ENCODE peak calls at places on chromosomes 13 and 19, in four cellular contexts. D, N, X and V are unnamed samples.

GRCh38 chr13:21012841-21013681 is 48.3 kb downstream of the LATS2 start:
- DNase-seq in D (no peak), N (no peak), X (no peak), V (no peak)

GRCh38 chr13:73428137-73428536 is 369.3 kb downstream of the KLF5 start:
- DNase-seq in D (peak; percentile 81), N (no peak), X (peak; percentile 47), V (peak; percentile 84)

GRCh38 chr19:17647071-17648020 is 40.8 kb downstream of the UNC13A start:
- DNase-seq in D (no peak), N (no peak), X (no peak), V (no peak)

GRCh38 chr19:8332976-8333770 is 9.9 kb downstream of the KANK3 start:
- DNase-seq in D (no peak), N (no peak), X (no peak), V (no peak)

GRCh38 chr19:5302396-5302795 is 38.2 kb downstream of the PTPRS start:
- DNase-seq in D (no peak), N (no peak), X (no peak), V (no peak)

GRCh38 chr19:38361633-38362075 is 12.7 kb upstream of the PSMD8 start:
- DNase-seq in D (peak; percentile 73), N (peak; percentile 66), X (peak; percentile 55), V (peak; percentile 41)

GRCh38 chr13:112618501-112618900 is 30.5 kb upstream of the TUBGCP3 start:
- DNase-seq in D (no peak), N (no peak), X (no peak), V (no peak)

GRCh38 chr19:35346193-35347052 is 1.3 kb upstream of the FFAR1 start:
- DNase-seq in D (no peak), N (peak; percentile 16), X (no peak), V (no peak)

GRCh38 chr19:51158474-51159129 is 16.5 kb downstream of the SIGLEC7 start:
- DNase-seq in D (peak; percentile 36), N (peak; percentile 42), X (no peak), V (peak; percentile 30)

GRCh38 chr13:50222569-50223332 is 207.5 kb downstream of the KCNRG start:
- DNase-seq in D (no peak), N (no peak), X (peak; percentile 35), V (no peak)

GRCh38 chr13:97199451-97199850 is 22.7 kb upstream of the MBNL2 start:
- DNase-seq in D (no peak), N (no peak), X (peak; percentile 88), V (no peak)

GRCh38 chr13:41311607-41312500 is 787 bp downstream of the NAA16 start:
- DNase-seq in D (no peak), N (peak; percentile 7), X (peak; percentile 21), V (no peak)

GRCh38 chr19:34173145-34173956 is 1.0 kb downstream of the LSM14A start:
- DNase-seq in D (no peak), N (peak; percentile 82), X (peak; percentile 95), V (no peak)

GRCh38 chr13:37526710-37527446 is 71.7 kb downstream of the POSTN start:
- DNase-seq in D (no peak), N (no peak), X (no peak), V (no peak)

GRCh38 chr19:18437481-18438330 is at the start of gene ISYNA1:
- DNase-seq in D (no peak), N (peak; percentile 14), X (no peak), V (no peak)

GRCh38 chr13:95160112-95160906 is 140.9 kb downstream of the ABCC4 start:
- DNase-seq in D (no peak), N (peak; percentile 91), X (no peak), V (no peak)

GRCh38 chr19:4976412-4977298 is 7.7 kb downstream of the KDM4B start:
- DNase-seq in D (no peak), N (peak; percentile 53), X (peak; percentile 84), V (peak; percentile 69)

GRCh38 chr13:104422668-104423067 is 1356.5 kb upstream of the SLC10A2 start:
- DNase-seq in D (no peak), N (no peak), X (no peak), V (no peak)

GRCh38 chr19:19032420-19033175 is 719 bp downstream of the SUGP2 start:
- DNase-seq in D (peak; percentile 84), N (peak; percentile 80), X (peak; percentile 82), V (no peak)

GRCh38 chr13:113565526-113566226 is 18.9 kb upstream of the TFDP1 start:
- DNase-seq in D (no peak), N (no peak), X (no peak), V (no peak)

GRCh38 chr19:51439021-51439465 is 19.2 kb downstream of the SIGLEC8 start:
- DNase-seq in D (no peak), N (peak; percentile 14), X (no peak), V (no peak)

GRCh38 chr13:21075303-21076264 is 14.2 kb upstream of the LATS2 start:
- DNase-seq in D (no peak), N (no peak), X (no peak), V (no peak)

GRCh38 chr13:85148009-85148408 is 651.2 kb downstream of the SLITRK6 start:
- DNase-seq in D (no peak), N (peak; percentile 1), X (no peak), V (no peak)

GRCh38 chr19:39133431-39134270 is 8.1 kb downstream of the PAK4 start:
- DNase-seq in D (no peak), N (no peak), X (peak; percentile 53), V (no peak)

GRCh38 chr13:37929308-37929707 is 59.7 kb upstream of the TRPC4 start:
- DNase-seq in D (no peak), N (no peak), X (no peak), V (no peak)

GRCh38 chr13:31433756-31434155 is 234.0 kb downstream of the B3GLCT start:
- DNase-seq in D (no peak), N (no peak), X (peak; percentile 9), V (no peak)
- H2AFZ ChIP-seq in D (no peak overlapping the region), N (no peak overlapping the region), X (no peak overlapping the region), V (no peak overlapping the region)

GRCh38 chr19:45577111-45577905 is 7.3 kb downstream of the OPA3 start:
- DNase-seq in D (no peak), N (peak; percentile 86), X (peak; percentile 99), V (peak; percentile 76)
- H3K4me2 ChIP-seq in D (peak overlapping the region; percentile 24), N (peak overlapping the region; percentile 72), X (peak overlapping the region; percentile 37), V (peak overlapping the region; percentile 71)

GRCh38 chr13:111130111-111130508 is 15.0 kb downstream of the ARHGEF7 start:
- DNase-seq in D (no peak), N (no peak), X (no peak), V (no peak)
- H3K4me3 ChIP-seq in D (no peak overlapping the region), N (no peak overlapping the region), X (no peak overlapping the region), V (no peak overlapping the region)

DNA sequence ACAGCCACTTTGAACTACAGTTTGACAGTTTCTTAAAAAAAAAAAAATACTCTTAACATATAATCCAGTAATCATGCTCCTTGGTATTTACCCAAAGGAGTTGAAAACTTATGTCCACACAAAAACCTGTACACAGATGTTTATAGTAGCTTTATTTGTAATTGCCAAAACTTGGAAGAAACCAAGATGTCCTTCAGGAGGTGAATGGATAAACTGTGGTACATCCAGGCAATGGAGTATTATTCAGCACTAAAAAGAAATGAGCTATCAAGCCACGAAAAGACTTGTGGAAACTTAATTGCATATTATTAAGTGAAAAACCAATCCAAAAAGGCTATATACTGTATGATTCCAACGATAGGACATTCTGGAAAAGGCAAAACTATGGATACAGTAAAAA is 44.9 kb downstream of the RCBTB2 start:
- DNase-seq in D (no peak), N (no peak), X (no peak), V (no peak)
- H2AFZ ChIP-seq in D (no peak overlapping the region), N (no peak overlapping the region), X (no peak overlapping the region), V (no peak overlapping the region)